ENCODE peak calls at places on chromosomes 16 and 17, in nine cellular contexts. H is nephron progenitor cell; P is activated CD4-positive, alpha-beta T cell treated with anti-CD3 and anti-CD28 coated beads, Interleukin-2, amount 50 U/mL, for 1 hour; L is GM23248; F is AG04450; Q is testis; R is C1 segment of cervical spinal cord; A is activated CD8-positive, alpha-beta memory T cell treated with anti-CD3 and anti-CD28 coated beads for 48 hours; T is hippocampal formation. X is an unnamed sample.

GRCh38 chr16:10577305-10578202 is 2.8 kb downstream of the EMP2 start:
- DNase-seq in H (peak; percentile 25), P (no peak), L (peak; percentile 40), F (no peak), Q (no peak), R (no peak), A (no peak), T (no peak), X (peak; percentile 14)

GRCh38 chr17:9520649-9521435 is 54.8 kb downstream of the STX8 start:
- DNase-seq in H (no peak), P (no peak), L (no peak), F (no peak), Q (no peak), R (no peak), A (no peak), T (no peak), X (no peak)

GRCh38 chr17:9890124-9890523 is 14.9 kb downstream of the RCVRN start:
- DNase-seq in H (peak; percentile 54), P (no peak), L (peak; percentile 53), F (no peak), Q (peak; percentile 65), R (no peak), A (peak; percentile 3), T (no peak), X (no peak)

GRCh38 chr17:40461036-40461721 is 17.9 kb downstream of the IGFBP4 start:
- DNase-seq in H (no peak), P (no peak), L (peak; percentile 78), F (no peak), Q (no peak), R (no peak), A (no peak), T (no peak), X (no peak)

GRCh38 chr17:68944435-68945035 is 10.7 kb downstream of the ABCA8 start:
- DNase-seq in H (no peak), P (no peak), L (no peak), F (no peak), Q (no peak), R (no peak), A (no peak), T (no peak), X (no peak)

GRCh38 chr17:71208111-71208704 is 912.6 kb upstream of the SOX9 start:
- DNase-seq in H (no peak), P (no peak), L (peak; percentile 91), F (no peak), Q (no peak), R (no peak), A (no peak), T (no peak), X (no peak)

GRCh38 chr16:64370112-64370511 is 751.8 kb downstream of the CDH11 start:
- DNase-seq in H (no peak), P (no peak), L (no peak), F (no peak), Q (no peak), R (no peak), A (no peak), T (no peak), X (no peak)

GRCh38 chr16:75256059-75256870 is 4.8 kb upstream of the BCAR1 start:
- DNase-seq in H (no peak), P (no peak), L (peak; percentile 76), F (no peak), Q (no peak), R (no peak), A (no peak), T (no peak), X (no peak)

GRCh38 chr17:56570199-56570598 is 23.3 kb upstream of the NOG start:
- DNase-seq in H (peak; percentile 29), P (no peak), L (peak; percentile 7), F (no peak), Q (no peak), R (no peak), A (no peak), T (no peak), X (no peak)

GRCh38 chr16:84260766-84261165 is 21.0 kb upstream of the KCNG4 start:
- DNase-seq in H (no peak), P (no peak), L (no peak), F (no peak), Q (no peak), R (no peak), A (no peak), T (no peak), X (no peak)

GRCh38 chr17:82839617-82840292 is at the start of gene ZNF750:
- DNase-seq in H (no peak), P (no peak), L (no peak), F (no peak), Q (no peak), R (no peak), A (no peak), T (no peak), X (no peak)

GRCh38 chr16:728131-728889 is 1.4 kb downstream of the HAGHL start:
- DNase-seq in H (peak; percentile 77), P (peak; percentile 51), L (peak; percentile 84), F (no peak), Q (peak; percentile 78), R (peak; percentile 66), A (peak; percentile 46), T (no peak), X (no peak)

GRCh38 chr17:48611681-48612455 is 1.1 kb upstream of the HOXB7 start:
- DNase-seq in H (peak; percentile 82), P (no peak), L (peak; percentile 53), F (no peak), Q (no peak), R (peak; percentile 53), A (no peak), T (no peak), X (no peak)

X was measured in AG04449.